ENCODE peak calls at places on chromosomes 13 and 19, in nine cellular contexts. N is IMR-90; B is A549; Q is ascending aorta; T is cardiac fibroblast; Z is head of caudate nucleus; D is neuronal stem cell; I is naive thymus-derived CD8-positive, alpha-beta T cell; Y is NCI-H748 treated with DMSO at 0.1 percent for 48 hours. G is an unnamed sample.

GRCh38 chr19:5958074-5958850 is 19.7 kb downstream of the RANBP3 start:
- DNase-seq in N (no peak), B (no peak), Q (no peak), T (no peak), Z (no peak), D (no peak), I (no peak), Y (no peak), G (no peak)

GRCh38 chr13:99522288-99522687 is 21.0 kb downstream of the TM9SF2 start:
- DNase-seq in N (peak), B (no peak), Q (no peak), T (peak), Z (no peak), D (no peak), I (no peak), Y (no peak), G (no peak)

GRCh38 chr19:33396701-33397535 is 23.4 kb downstream of the CEBPG start:
- DNase-seq in N (no peak), B (no peak), Q (no peak), T (peak), Z (no peak), D (peak), I (peak), Y (no peak), G (no peak)

GRCh38 chr19:43784251-43784980 is 3.6 kb upstream of the KCNN4 start:
- DNase-seq in N (peak), B (peak), Q (no peak), T (peak), Z (no peak), D (no peak), I (no peak), Y (no peak), G (no peak)

GRCh38 chr13:74280795-74281490 is 146.7 kb upstream of the KLF12 start:
- DNase-seq in N (peak), B (no peak), Q (no peak), T (peak), Z (no peak), D (no peak), I (no peak), Y (no peak), G (no peak)

GRCh38 chr19:10315335-10316214 is at the start of gene FDX2:
- DNase-seq in N (peak), B (peak), Q (no peak), T (peak), Z (peak), D (peak), I (peak), Y (peak), G (peak)

GRCh38 chr19:45528744-45529453 is 21.6 kb downstream of the VASP start:
- DNase-seq in N (no peak), B (peak), Q (no peak), T (peak), Z (peak), D (no peak), I (no peak), Y (peak), G (peak)

GRCh38 chr13:24709186-24709913 is 29.1 kb downstream of the ATP12A start:
- DNase-seq in N (no peak), B (no peak), Q (peak), T (no peak), Z (no peak), D (no peak), I (peak), Y (no peak), G (no peak)

GRCh38 chr13:111328803-111329410 is 8.5 kb downstream of the TEX29 start:
- DNase-seq in N (no peak), B (no peak), Q (no peak), T (no peak), Z (no peak), D (no peak), I (no peak), Y (no peak), G (no peak)

GRCh38 chr19:15181394-15181793 is 19.4 kb downstream of the NOTCH3 start:
- DNase-seq in N (no peak), B (no peak), Q (no peak), T (no peak), Z (no peak), D (no peak), I (no peak), Y (no peak), G (peak)

GRCh38 chr19:47790398-47790814 is 11.9 kb downstream of the SELENOW start:
- DNase-seq in N (peak), B (peak), Q (no peak), T (peak), Z (peak), D (peak), I (peak), Y (peak), G (peak)

GRCh38 chr19:40143612-40144011 is 47.6 kb upstream of the MAP3K10 start:
- DNase-seq in N (no peak), B (no peak), Q (no peak), T (no peak), Z (no peak), D (no peak), I (no peak), Y (no peak), G (no peak)

GRCh38 chr13:103694033-103694432 is 627.8 kb upstream of the SLC10A2 start:
- DNase-seq in N (no peak), B (no peak), Q (no peak), T (no peak), Z (no peak), D (no peak), I (no peak), Y (no peak), G (no peak)

GRCh38 chr13:49995535-49996165 is 1.2 kb upstream of the TRIM13 start:
- DNase-seq in N (no peak), B (no peak), Q (no peak), T (peak), Z (no peak), D (no peak), I (no peak), Y (no peak), G (peak)

GRCh38 chr13:76871332-76871945 is 14.8 kb downstream of the KCTD12 start:
- DNase-seq in N (no peak), B (no peak), Q (no peak), T (no peak), Z (no peak), D (no peak), I (no peak), Y (no peak), G (no peak)

GRCh38 chr13:33206425-33206824 is 79.1 kb downstream of the STARD13 start:
- DNase-seq in N (peak), B (no peak), Q (no peak), T (no peak), Z (no peak), D (no peak), I (no peak), Y (no peak), G (no peak)

GRCh38 chr13:113143466-113144254 is 14.8 kb upstream of the PROZ start:
- DNase-seq in N (no peak), B (no peak), Q (no peak), T (no peak), Z (no peak), D (no peak), I (no peak), Y (no peak), G (no peak)

GRCh38 chr13:20412761-20413355 is 112.8 kb downstream of the CRYL1 start:
- DNase-seq in N (peak), B (no peak), Q (no peak), T (no peak), Z (no peak), D (no peak), I (no peak), Y (no peak), G (no peak)

GRCh38 chr19:31578326-31578725 is 229.1 kb upstream of the TSHZ3 start:
- DNase-seq in N (no peak), B (no peak), Q (no peak), T (no peak), Z (no peak), D (no peak), I (no peak), Y (no peak), G (no peak)

GRCh38 chr13:81540777-81541176 is 1199.9 kb upstream of the SPRY2 start:
- DNase-seq in N (no peak), B (peak), Q (no peak), T (no peak), Z (no peak), D (no peak), I (no peak), Y (no peak), G (peak)

GRCh38 chr13:30704596-30704995 is 30.7 kb upstream of the ALOX5AP start:
- DNase-seq in N (no peak), B (no peak), Q (no peak), T (no peak), Z (no peak), D (no peak), I (no peak), Y (no peak), G (no peak)

GRCh38 chr19:49481020-49481683 is 6.3 kb upstream of the RPL13A start:
- DNase-seq in N (no peak), B (no peak), Q (no peak), T (no peak), Z (no peak), D (no peak), I (no peak), Y (no peak), G (no peak)

GRCh38 chr13:47420012-47420411 is 523.2 kb upstream of the HTR2A start:
- DNase-seq in N (peak), B (no peak), Q (no peak), T (no peak), Z (no peak), D (no peak), I (no peak), Y (no peak), G (no peak)

G was measured in NCI-H526.